ENCODE peak calls at places on chromosomes 4 and X, in ten cellular contexts. One of them, this sample, is unnamed.

GRCh38 chrX:53294024-53294648 is 12.8 kb upstream of the IQSEC2 start:
- DNase-seq in cardiac muscle cell: no peak
- DNase-seq in dorsolateral prefrontal cortex: no peak
- DNase-seq in heart left ventricle: no peak
- DNase-seq in keratinocyte: no peak
- DNase-seq in adrenal gland: no peak
- DNase-seq in hepatocyte: no peak
- DNase-seq in fibroblast of pulmonary artery: no peak
- DNase-seq in Panc1: no peak
- DNase-seq in psoas muscle: no peak
- DNase-seq in this sample: no peak

GRCh38 chrX:74980802-74981201 is 55.5 kb upstream of the NEXMIF start:
- DNase-seq in adrenal gland: no peak
- DNase-seq in heart left ventricle: no peak
- DNase-seq in Panc1: no peak
- DNase-seq in cardiac muscle cell: no peak
- DNase-seq in hepatocyte: no peak
- DNase-seq in psoas muscle: no peak
- DNase-seq in keratinocyte: no peak
- DNase-seq in dorsolateral prefrontal cortex: no peak
- DNase-seq in fibroblast of pulmonary artery: no peak
- DNase-seq in this sample: no peak

GRCh38 chrX:107272431-107272921 is 66.1 kb downstream of the DNAAF6 start:
- DNase-seq in fibroblast of pulmonary artery: no peak
- DNase-seq in cardiac muscle cell: peak; percentile 35
- DNase-seq in Panc1: no peak
- DNase-seq in heart left ventricle: no peak
- DNase-seq in hepatocyte: peak; percentile 14
- DNase-seq in keratinocyte: no peak
- DNase-seq in dorsolateral prefrontal cortex: no peak
- DNase-seq in psoas muscle: no peak
- DNase-seq in adrenal gland: no peak
- DNase-seq in this sample: peak; percentile 18

GRCh38 chr4:30757357-30757756 is 37.2 kb downstream of the PCDH7 start:
- DNase-seq in adrenal gland: no peak
- DNase-seq in dorsolateral prefrontal cortex: no peak
- DNase-seq in cardiac muscle cell: no peak
- DNase-seq in fibroblast of pulmonary artery: peak; percentile 93
- DNase-seq in Panc1: no peak
- DNase-seq in keratinocyte: peak; percentile 71
- DNase-seq in heart left ventricle: no peak
- DNase-seq in hepatocyte: peak; percentile 62
- DNase-seq in psoas muscle: no peak
- DNase-seq in this sample: no peak

GRCh38 chr4:73224886-73225285 is 33.7 kb downstream of the ANKRD17 start:
- DNase-seq in Panc1: no peak
- DNase-seq in keratinocyte: no peak
- DNase-seq in psoas muscle: no peak
- DNase-seq in cardiac muscle cell: no peak
- DNase-seq in dorsolateral prefrontal cortex: no peak
- DNase-seq in heart left ventricle: no peak
- DNase-seq in fibroblast of pulmonary artery: no peak
- DNase-seq in hepatocyte: no peak
- DNase-seq in adrenal gland: no peak
- DNase-seq in this sample: no peak

GRCh38 chr4:147488551-147488950 is 7.7 kb downstream of the EDNRA start:
- DNase-seq in heart left ventricle: no peak
- DNase-seq in keratinocyte: no peak
- DNase-seq in Panc1: no peak
- DNase-seq in fibroblast of pulmonary artery: no peak
- DNase-seq in dorsolateral prefrontal cortex: no peak
- DNase-seq in cardiac muscle cell: no peak
- DNase-seq in adrenal gland: no peak
- DNase-seq in hepatocyte: no peak
- DNase-seq in psoas muscle: no peak
- DNase-seq in this sample: no peak

GRCh38 chr4:87716350-87717041 is 66.4 kb downstream of the DMP1 start:
- DNase-seq in keratinocyte: no peak
- DNase-seq in adrenal gland: no peak
- DNase-seq in cardiac muscle cell: no peak
- DNase-seq in fibroblast of pulmonary artery: no peak
- DNase-seq in psoas muscle: peak; percentile 17
- DNase-seq in Panc1: no peak
- DNase-seq in dorsolateral prefrontal cortex: no peak
- DNase-seq in hepatocyte: no peak
- DNase-seq in heart left ventricle: peak; percentile 62
- DNase-seq in this sample: no peak

GRCh38 chr4:5632571-5632970 is 75.8 kb downstream of the EVC2 start:
- DNase-seq in adrenal gland: no peak
- DNase-seq in Panc1: no peak
- DNase-seq in heart left ventricle: no peak
- DNase-seq in fibroblast of pulmonary artery: no peak
- DNase-seq in keratinocyte: no peak
- DNase-seq in dorsolateral prefrontal cortex: no peak
- DNase-seq in psoas muscle: no peak
- DNase-seq in cardiac muscle cell: no peak
- DNase-seq in hepatocyte: no peak
- DNase-seq in this sample: no peak

GRCh38 chr4:139367421-139368090 is 65.3 kb upstream of the NDUFC1 start:
- DNase-seq in cardiac muscle cell: no peak
- DNase-seq in Panc1: no peak
- DNase-seq in adrenal gland: no peak
- DNase-seq in keratinocyte: no peak
- DNase-seq in psoas muscle: no peak
- DNase-seq in fibroblast of pulmonary artery: peak; percentile 50
- DNase-seq in dorsolateral prefrontal cortex: no peak
- DNase-seq in hepatocyte: no peak
- DNase-seq in heart left ventricle: no peak
- DNase-seq in this sample: no peak

GRCh38 chr4:72323227-72323626 is 245.8 kb downstream of the ADAMTS3 start:
- DNase-seq in fibroblast of pulmonary artery: no peak
- DNase-seq in Panc1: no peak
- DNase-seq in cardiac muscle cell: no peak
- DNase-seq in psoas muscle: no peak
- DNase-seq in dorsolateral prefrontal cortex: no peak
- DNase-seq in heart left ventricle: no peak
- DNase-seq in adrenal gland: no peak
- DNase-seq in keratinocyte: no peak
- DNase-seq in hepatocyte: no peak
- DNase-seq in this sample: no peak

GRCh38 chr4:7710126-7710525 is 229.5 kb downstream of the AFAP1 start:
- DNase-seq in adrenal gland: no peak
- DNase-seq in cardiac muscle cell: no peak
- DNase-seq in psoas muscle: no peak
- DNase-seq in Panc1: no peak
- DNase-seq in dorsolateral prefrontal cortex: no peak
- DNase-seq in heart left ventricle: no peak
- DNase-seq in hepatocyte: no peak
- DNase-seq in fibroblast of pulmonary artery: no peak
- DNase-seq in keratinocyte: no peak
- DNase-seq in this sample: no peak

GRCh38 chrX:73683236-73683859 is 120.4 kb downstream of the CHIC1 start:
- DNase-seq in adrenal gland: no peak
- DNase-seq in psoas muscle: no peak
- DNase-seq in dorsolateral prefrontal cortex: no peak
- DNase-seq in hepatocyte: no peak
- DNase-seq in cardiac muscle cell: no peak
- DNase-seq in fibroblast of pulmonary artery: peak; percentile 31
- DNase-seq in Panc1: no peak
- DNase-seq in heart left ventricle: no peak
- DNase-seq in keratinocyte: no peak
- DNase-seq in this sample: no peak
- TF ChIP-seq CTCF in adrenal gland: no peak
- TF ChIP-seq CTCF in psoas muscle: no peak
- TF ChIP-seq CTCF in dorsolateral prefrontal cortex: no peak
- TF ChIP-seq CTCF in hepatocyte: no peak
- TF ChIP-seq CTCF in cardiac muscle cell: no peak
- TF ChIP-seq CTCF in fibroblast of pulmonary artery: no peak
- TF ChIP-seq CTCF in Panc1: no peak
- TF ChIP-seq CTCF in heart left ventricle: no peak
- TF ChIP-seq CTCF in keratinocyte: no peak
- TF ChIP-seq CTCF in this sample: no peak

GRCh38 chrX:149937881-149938426 is 337 bp downstream of the EOLA2 start:
- DNase-seq in Panc1: no peak
- DNase-seq in keratinocyte: no peak
- DNase-seq in dorsolateral prefrontal cortex: no peak
- DNase-seq in adrenal gland: peak; percentile 51
- DNase-seq in hepatocyte: peak; percentile 37
- DNase-seq in cardiac muscle cell: no peak
- DNase-seq in heart left ventricle: peak; percentile 44
- DNase-seq in psoas muscle: peak; percentile 25
- DNase-seq in fibroblast of pulmonary artery: peak; percentile 1
- DNase-seq in this sample: peak; percentile 26

GRCh38 chrX:149939271-149940014 is 1.2 kb upstream of the EOLA2 start:
- DNase-seq in adrenal gland: peak; percentile 96
- DNase-seq in cardiac muscle cell: peak; percentile 92
- DNase-seq in Panc1: no peak
- DNase-seq in fibroblast of pulmonary artery: peak; percentile 93
- DNase-seq in keratinocyte: peak; percentile 66
- DNase-seq in dorsolateral prefrontal cortex: peak; percentile 80
- DNase-seq in heart left ventricle: peak; percentile 97
- DNase-seq in hepatocyte: peak; percentile 96
- DNase-seq in psoas muscle: peak; percentile 94
- DNase-seq in this sample: peak; percentile 95

GRCh38 chrX:149938427-149939270 is at the start of gene EOLA2:
- DNase-seq in cardiac muscle cell: peak; percentile 94
- DNase-seq in dorsolateral prefrontal cortex: peak; percentile 93
- DNase-seq in psoas muscle: peak; percentile 93
- DNase-seq in Panc1: peak; percentile 97
- DNase-seq in keratinocyte: peak; percentile 92
- DNase-seq in fibroblast of pulmonary artery: peak; percentile 99
- DNase-seq in hepatocyte: peak; percentile 96
- DNase-seq in adrenal gland: peak; percentile 96
- DNase-seq in heart left ventricle: peak; percentile 96
- DNase-seq in this sample: peak; percentile 95

DNA sequence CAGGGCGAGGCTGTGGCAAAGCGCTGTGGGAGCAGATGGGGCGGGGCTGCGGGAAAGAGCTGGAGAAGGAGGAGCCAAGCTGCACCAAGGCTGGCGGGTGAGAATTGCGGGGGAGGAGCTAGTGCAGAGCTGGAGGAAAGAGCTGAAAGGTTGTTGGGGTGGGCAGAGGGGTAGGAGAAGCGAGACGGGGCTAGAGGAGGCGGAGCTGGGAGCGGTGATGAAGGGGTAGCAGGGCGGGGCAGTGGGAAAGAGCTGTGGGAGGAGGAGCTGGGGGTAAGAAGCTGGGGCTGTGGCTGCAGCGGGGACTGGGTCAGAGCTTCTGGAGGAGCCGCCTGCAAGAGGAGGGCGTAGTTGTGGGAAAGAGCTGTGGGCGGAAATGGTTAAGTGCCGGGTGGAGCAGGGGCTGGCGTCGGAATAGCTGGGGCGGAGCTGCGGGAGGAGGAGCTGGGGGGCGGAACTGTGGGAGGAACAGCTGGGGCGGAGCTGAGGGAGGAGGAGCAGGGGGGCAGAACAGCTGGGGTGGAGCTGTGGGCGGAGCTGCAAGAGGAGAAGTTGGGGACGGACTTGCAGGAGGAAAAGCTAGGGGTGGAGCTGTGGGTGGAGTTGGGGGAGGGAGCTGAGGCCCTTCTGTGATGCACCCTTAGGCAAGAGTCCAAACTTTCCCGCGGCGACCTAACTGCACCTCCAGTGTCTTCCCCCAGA is 1.9 kb upstream of the EOLA2 start:
- DNase-seq in dorsolateral prefrontal cortex: peak; percentile 79
- DNase-seq in heart left ventricle: peak; percentile 96
- DNase-seq in hepatocyte: peak; percentile 94
- DNase-seq in adrenal gland: peak; percentile 98
- DNase-seq in psoas muscle: peak; percentile 92
- DNase-seq in Panc1: peak; percentile 82
- DNase-seq in cardiac muscle cell: peak; percentile 92
- DNase-seq in fibroblast of pulmonary artery: peak; percentile 98
- DNase-seq in keratinocyte: peak; percentile 93
- DNase-seq in this sample: peak; percentile 94
- TF ChIP-seq CTCF in dorsolateral prefrontal cortex: peak; percentile 40
- TF ChIP-seq CTCF in heart left ventricle: peak; percentile 58
- TF ChIP-seq CTCF in hepatocyte: peak; percentile 40
- TF ChIP-seq CTCF in adrenal gland: peak; percentile 66
- TF ChIP-seq CTCF in psoas muscle: peak; percentile 49
- TF ChIP-seq CTCF in Panc1: peak; percentile 53
- TF ChIP-seq CTCF in cardiac muscle cell: no peak
- TF ChIP-seq CTCF in fibroblast of pulmonary artery: no peak
- TF ChIP-seq CTCF in keratinocyte: peak; percentile 35
- TF ChIP-seq CTCF in this sample: peak; percentile 65

DNA sequence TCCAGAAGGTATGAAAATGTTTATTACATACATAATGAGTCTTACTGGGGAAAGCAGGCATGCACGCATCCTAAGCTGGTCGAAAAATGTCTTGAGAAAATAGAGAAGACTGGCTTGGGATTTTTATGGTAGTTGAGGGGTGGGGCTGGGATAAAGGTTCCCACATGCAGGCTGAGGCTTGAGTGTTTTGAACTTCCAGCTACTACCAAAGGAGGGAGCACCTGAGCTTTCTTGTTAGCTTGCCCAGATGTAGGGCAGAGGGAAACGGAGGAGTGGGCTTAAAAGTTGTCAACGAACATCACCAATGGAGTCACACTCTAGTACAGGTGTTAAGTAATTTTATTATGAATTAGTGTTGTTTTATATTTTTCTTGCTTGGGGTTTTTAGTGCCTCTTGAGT is 39.6 kb upstream of the SRPX start:
- DNase-seq in keratinocyte: no peak
- DNase-seq in adrenal gland: no peak
- DNase-seq in Panc1: peak; percentile 18
- DNase-seq in hepatocyte: peak; percentile 46
- DNase-seq in heart left ventricle: no peak
- DNase-seq in psoas muscle: no peak
- DNase-seq in dorsolateral prefrontal cortex: no peak
- DNase-seq in fibroblast of pulmonary artery: peak; percentile 21
- DNase-seq in cardiac muscle cell: peak; percentile 7
- DNase-seq in this sample: no peak
- TF ChIP-seq CTCF in keratinocyte: peak; percentile 53
- TF ChIP-seq CTCF in adrenal gland: no peak
- TF ChIP-seq CTCF in Panc1: peak; percentile 61
- TF ChIP-seq CTCF in hepatocyte: peak; percentile 26
- TF ChIP-seq CTCF in heart left ventricle: peak; percentile 15
- TF ChIP-seq CTCF in psoas muscle: no peak
- TF ChIP-seq CTCF in dorsolateral prefrontal cortex: no peak
- TF ChIP-seq CTCF in fibroblast of pulmonary artery: peak; percentile 43
- TF ChIP-seq CTCF in cardiac muscle cell: peak; percentile 32
- TF ChIP-seq CTCF in this sample: no peak

DNA sequence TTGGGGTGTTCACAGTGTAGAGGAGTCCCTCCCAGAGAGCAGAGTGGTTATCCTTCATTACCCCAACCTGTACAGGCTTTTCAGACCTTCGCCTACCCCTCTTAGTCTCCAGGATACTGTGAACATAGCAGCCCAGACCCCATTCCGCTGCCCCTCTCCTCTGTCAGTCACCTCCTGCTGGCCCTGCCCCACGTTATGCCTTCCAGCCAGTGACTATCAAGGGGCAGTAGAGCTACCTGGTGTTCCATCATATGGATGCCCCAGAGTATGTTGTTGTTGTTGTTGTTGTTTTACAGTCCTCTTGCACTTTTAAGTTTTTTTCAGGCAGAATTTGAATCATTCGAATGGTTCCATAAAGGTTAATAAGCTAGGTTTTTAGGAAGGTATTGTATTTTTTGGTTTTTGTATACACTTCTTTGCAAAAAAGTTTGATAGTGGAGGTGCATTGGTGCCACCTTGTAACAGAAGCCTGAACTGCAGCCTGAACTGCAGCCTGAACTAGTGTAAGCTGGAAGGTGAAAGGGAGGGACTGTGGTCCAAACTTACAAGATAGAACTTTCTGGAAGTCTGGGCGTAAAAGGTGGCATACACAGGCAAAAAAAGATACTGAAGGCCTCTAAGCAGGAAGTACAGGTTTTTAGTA is 101.4 kb upstream of the RAB40AL start:
- DNase-seq in Panc1: peak; percentile 25
- DNase-seq in heart left ventricle: no peak
- DNase-seq in fibroblast of pulmonary artery: peak; percentile 58
- DNase-seq in keratinocyte: no peak
- DNase-seq in cardiac muscle cell: peak; percentile 5
- DNase-seq in adrenal gland: peak; percentile 19
- DNase-seq in hepatocyte: peak; percentile 19
- DNase-seq in dorsolateral prefrontal cortex: no peak
- DNase-seq in psoas muscle: no peak
- DNase-seq in this sample: peak; percentile 30
- TF ChIP-seq CTCF in Panc1: peak; percentile 78
- TF ChIP-seq CTCF in heart left ventricle: peak; percentile 51
- TF ChIP-seq CTCF in fibroblast of pulmonary artery: peak; percentile 74
- TF ChIP-seq CTCF in keratinocyte: peak; percentile 63
- TF ChIP-seq CTCF in cardiac muscle cell: peak; percentile 64
- TF ChIP-seq CTCF in adrenal gland: peak; percentile 23
- TF ChIP-seq CTCF in hepatocyte: peak; percentile 47
- TF ChIP-seq CTCF in dorsolateral prefrontal cortex: peak; percentile 49
- TF ChIP-seq CTCF in psoas muscle: peak; percentile 29
- TF ChIP-seq CTCF in this sample: peak; percentile 30

This sample was measured in thyroid gland.